ENCODE peak calls at places on chromosomes 12 and 14, in seven cellular contexts. Z is Calu3, A is AML-193, N is HT1080, K is epithelial cell of esophagus, E is RPMI8226, Q is lung microvascular endothelial cell. U is an unnamed sample.

GRCh38 chr14:64508215-64508776 is 3.7 kb downstream of the ZBTB1 start:
- DNase-seq in Z (no peak), A (peak), N (no peak), K (no peak), E (peak), Q (no peak), U (no peak)

GRCh38 chr12:52171950-52172512 is 19.8 kb downstream of the KRT80 start:
- DNase-seq in Z (peak), A (peak), N (peak), K (peak), E (peak), Q (no peak), U (peak)

GRCh38 chr12:54300732-54301427 is at the start of gene NFE2:
- DNase-seq in Z (peak), A (peak), N (peak), K (peak), E (peak), Q (peak), U (peak)

GRCh38 chr12:95956557-95957145 is 13.5 kb downstream of the AMDHD1 start:
- DNase-seq in Z (no peak), A (no peak), N (no peak), K (no peak), E (no peak), Q (no peak), U (no peak)

GRCh38 chr14:70708717-70709570 is 67.2 kb downstream of the TTC9 start:
- DNase-seq in Z (no peak), A (no peak), N (no peak), K (no peak), E (no peak), Q (no peak), U (no peak)

GRCh38 chr12:70809887-70810286 is 110.7 kb downstream of the PTPRR start:
- DNase-seq in Z (no peak), A (no peak), N (no peak), K (no peak), E (no peak), Q (no peak), U (no peak)

GRCh38 chr14:22602853-22603252 is 4.8 kb downstream of the ABHD4 start:
- DNase-seq in Z (no peak), A (no peak), N (peak), K (peak), E (no peak), Q (peak), U (no peak)

GRCh38 chr14:102034301-102034700 is 52.5 kb downstream of the HSP90AA1 start:
- DNase-seq in Z (peak), A (no peak), N (no peak), K (no peak), E (no peak), Q (no peak), U (peak)

GRCh38 chr12:130661501-130662255 is 54.4 kb downstream of the RIMBP2 start:
- DNase-seq in Z (no peak), A (no peak), N (no peak), K (no peak), E (no peak), Q (no peak), U (no peak)

GRCh38 chr12:114391088-114391487 is 14.9 kb downstream of the TBX5 start:
- DNase-seq in Z (no peak), A (no peak), N (no peak), K (no peak), E (no peak), Q (no peak), U (no peak)

GRCh38 chr12:100164153-100164704 is 21.6 kb upstream of the BLTP3B start:
- DNase-seq in Z (no peak), A (no peak), N (no peak), K (no peak), E (no peak), Q (no peak), U (no peak)

GRCh38 chr14:83849999-83850611 is 1679.8 kb upstream of the FLRT2 start:
- DNase-seq in Z (no peak), A (no peak), N (no peak), K (no peak), E (no peak), Q (no peak), U (no peak)

U was measured in HT-29.